ENCODE peak calls at places on chromosomes 2 and 18, in four cellular contexts. M is CD4-positive, CD25-positive, alpha-beta regulatory T cell; W is hepatocyte; J is K562. A is an unnamed sample. For H3K27me3 and H3K4me1, the result is how much of the 10 kb centered on the place peaks cover.

GRCh38 chr2:8682719-8683667 is 1.1 kb downstream of the ID2 start:
- DNase-seq in J (no peak), W (peak), M (peak), A (peak)

GRCh38 chr2:48601349-48601748 is 16.3 kb upstream of the GTF2A1L start:
- DNase-seq in J (peak), M (no peak), W (peak), A (peak)

GRCh38 chr18:42275949-42276730 is 321.1 kb downstream of the PIK3C3 start:
- DNase-seq in M (no peak), W (no peak), J (no peak), A (peak)

GRCh38 chr2:219161097-219161496 is 482 bp upstream of the NHEJ1 start:
- DNase-seq in W (no peak), M (no peak), J (no peak), A (no peak)

GRCh38 chr2:225103737-225104141 is 61.5 kb upstream of the DOCK10 start:
- DNase-seq in M (no peak), J (no peak), W (no peak), A (no peak)

GRCh38 chr2:26173596-26174482 is 951 bp downstream of the GAREM2 start:
- DNase-seq in W (no peak), J (peak), M (no peak), A (no peak)

GRCh38 chr18:30034818-30035217 is 1007.7 kb downstream of the DSC3 start:
- DNase-seq in W (no peak), J (no peak), M (no peak), A (no peak)

GRCh38 chr2:238439093-238439849 is 12.5 kb downstream of the ASB1 start:
- DNase-seq in M (peak), W (no peak), J (no peak), A (no peak)

GRCh38 chr2:19806591-19806990 is 95.2 kb downstream of the TTC32 start:
- DNase-seq in J (no peak), W (no peak), M (no peak), A (no peak)

GRCh38 chr2:118417417-118418125 is 329.3 kb downstream of the INSIG2 start:
- DNase-seq in J (no peak), W (no peak), M (no peak), A (no peak)

GRCh38 chr2:171244970-171245782 is 84.5 kb upstream of the TLK1 start:
- DNase-seq in J (no peak), M (no peak), W (no peak), A (no peak)

GRCh38 chr2:171247741-171248140 is 87.0 kb upstream of the TLK1 start:
- DNase-seq in J (no peak), W (no peak), M (no peak), A (no peak)

GRCh38 chr2:171244466-171244969 is 83.8 kb upstream of the TLK1 start:
- DNase-seq in J (no peak), M (no peak), W (peak), A (no peak)

GRCh38 chr2:171237754-171238505 is 77.2 kb upstream of the TLK1 start:
- DNase-seq in J (no peak), M (no peak), W (no peak), A (no peak)

DNA sequence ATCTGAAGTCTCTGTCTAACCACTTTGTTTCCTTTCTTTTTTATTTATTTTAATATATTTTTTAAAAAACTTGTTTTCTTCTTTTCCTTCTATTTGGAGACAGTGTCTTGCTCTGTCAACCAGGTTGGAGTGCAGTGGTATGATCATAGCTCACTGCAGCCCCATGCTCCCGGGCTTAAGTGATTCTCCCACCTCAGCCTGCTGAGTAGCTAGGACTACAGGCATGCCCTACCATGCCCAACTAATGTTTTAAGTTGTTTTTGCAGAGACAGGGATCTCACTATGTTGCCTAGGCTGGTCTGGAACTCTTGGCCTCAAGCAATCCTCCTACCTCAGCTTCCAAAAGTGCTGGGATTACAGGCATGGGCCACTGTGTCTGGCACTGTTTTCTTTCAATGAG is 81.1 kb upstream of the TLK1 start:
- DNase-seq in M (no peak), J (no peak), W (no peak), A (no peak)
- H3K27me3 ChIP-seq in M (under half), J (under half), W (under half), A (under half)

GRCh38 chr2:102103284-102103683 is 39.3 kb upstream of the IL1R1 start:
- DNase-seq in J (no peak), M (no peak), W (no peak), A (no peak)

GRCh38 chr2:102101097-102101843 is 41.3 kb upstream of the IL1R1 start:
- DNase-seq in M (no peak), W (no peak), J (no peak), A (no peak)

GRCh38 chr2:102103992-102104871 is 38.3 kb upstream of the IL1R1 start:
- DNase-seq in W (peak), M (peak), J (no peak), A (no peak)

GRCh38 chr2:102100371-102101096 is 42.0 kb upstream of the IL1R1 start:
- DNase-seq in M (no peak), W (peak), J (no peak), A (no peak)

DNA sequence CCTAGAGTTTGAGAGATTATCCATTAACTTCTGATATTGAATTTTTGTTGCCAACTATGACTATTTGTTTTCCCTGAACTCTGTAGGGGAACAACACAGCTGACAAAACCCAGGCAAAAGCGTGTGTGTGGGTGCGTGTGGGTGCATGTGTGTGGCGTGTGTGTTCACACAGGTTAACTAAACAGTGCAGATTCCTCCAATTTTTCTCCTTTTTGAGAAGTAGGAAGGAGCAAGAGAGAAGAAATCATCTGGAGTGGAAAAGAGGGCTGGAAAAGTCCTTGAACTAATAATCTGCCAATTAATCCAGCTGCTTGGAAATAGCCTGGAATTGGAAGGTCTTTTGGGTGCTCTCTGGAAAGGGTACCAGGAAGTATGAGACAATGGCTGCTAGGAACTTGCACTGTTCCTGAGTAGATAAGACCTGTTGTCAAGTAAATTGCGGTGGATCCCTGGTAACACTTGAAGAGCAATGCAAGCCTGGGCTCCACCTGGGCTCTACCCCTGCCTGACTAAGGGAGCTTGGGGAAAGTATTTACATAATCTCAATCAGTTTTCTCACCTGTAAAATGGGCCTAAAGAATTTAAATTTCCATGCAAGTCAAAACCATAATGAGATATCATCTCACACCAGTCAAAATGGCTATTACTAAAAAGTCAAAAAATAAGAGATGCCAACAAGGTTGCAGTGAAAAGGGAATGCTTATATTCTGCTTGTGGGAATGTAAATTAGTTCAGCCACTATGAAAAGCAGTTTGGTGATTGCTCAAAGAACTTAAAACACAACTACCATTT is 40.5 kb upstream of the IL1R1 start:
- DNase-seq in M (no peak), J (no peak), W (no peak), A (no peak)
- H3K4me1 ChIP-seq in M (under half), J (under half), W (under half), A (under half)

GRCh38 chr2:104944495-104944894 is 90.6 kb downstream of the POU3F3 start:
- DNase-seq in J (no peak), M (no peak), W (peak), A (peak)

GRCh38 chr2:104945211-104945610 is 91.3 kb downstream of the POU3F3 start:
- DNase-seq in W (no peak), M (no peak), J (no peak), A (no peak)

DNA sequence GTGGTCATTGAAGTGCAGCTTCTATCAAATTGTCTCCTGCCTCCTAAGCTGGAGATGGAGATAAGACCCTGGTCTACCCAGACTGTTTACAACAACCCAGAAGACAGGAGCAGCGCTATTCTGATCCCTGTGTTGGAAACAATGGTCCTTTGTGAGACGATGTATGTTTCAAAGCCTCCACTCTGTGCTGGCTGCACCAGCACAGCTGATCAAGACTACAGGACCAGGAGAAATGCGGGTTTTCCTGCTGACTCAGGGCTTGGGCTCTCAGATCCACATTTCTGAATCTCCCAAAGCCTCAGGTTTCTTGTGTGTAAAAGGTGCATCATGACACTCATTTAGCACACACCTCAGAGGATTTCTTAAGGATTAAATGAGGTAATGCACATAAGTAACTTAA is 92.0 kb downstream of the POU3F3 start:
- DNase-seq in J (no peak), W (no peak), M (no peak), A (no peak)
- H3K27me3 ChIP-seq in J (under half), W (under half), M (under half), A (under half)

DNA sequence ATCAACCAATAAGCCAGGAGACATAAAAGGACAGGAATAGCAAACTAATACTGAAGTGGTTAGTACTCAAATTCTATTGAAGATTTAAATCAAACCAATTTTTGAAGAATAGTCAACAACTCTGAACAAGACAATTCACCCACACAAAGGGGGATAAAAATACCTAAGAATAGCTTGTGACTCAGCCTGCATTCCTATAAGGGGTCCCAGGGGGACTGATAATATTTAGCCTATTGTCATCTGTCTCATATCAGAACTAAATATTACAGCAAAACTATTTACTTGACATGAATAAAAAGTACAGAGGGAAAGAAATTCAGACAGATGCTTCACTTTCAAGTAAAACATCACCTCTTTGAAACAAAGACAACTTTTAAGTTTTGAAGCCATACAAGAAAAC is 7.7 kb downstream of the ITSN2 start:
- DNase-seq in J (no peak), M (no peak), W (no peak), A (no peak)
- H3K4me1 ChIP-seq in J (under half), M (under half), W (under half), A (under half)

GRCh38 chr18:75428490-75428889 is 987 bp upstream of the SMIM21 start:
- DNase-seq in J (no peak), M (no peak), W (no peak), A (no peak)

GRCh38 chr18:75429975-75430374 is 2.5 kb upstream of the SMIM21 start:
- DNase-seq in W (no peak), J (no peak), M (no peak), A (no peak)

GRCh38 chr18:75422341-75422910 is 5.1 kb downstream of the SMIM21 start:
- DNase-seq in J (no peak), M (no peak), W (no peak), A (no peak)

GRCh38 chr18:75433098-75433497 is 5.6 kb upstream of the SMIM21 start:
- DNase-seq in W (no peak), M (no peak), J (no peak), A (no peak)

DNA sequence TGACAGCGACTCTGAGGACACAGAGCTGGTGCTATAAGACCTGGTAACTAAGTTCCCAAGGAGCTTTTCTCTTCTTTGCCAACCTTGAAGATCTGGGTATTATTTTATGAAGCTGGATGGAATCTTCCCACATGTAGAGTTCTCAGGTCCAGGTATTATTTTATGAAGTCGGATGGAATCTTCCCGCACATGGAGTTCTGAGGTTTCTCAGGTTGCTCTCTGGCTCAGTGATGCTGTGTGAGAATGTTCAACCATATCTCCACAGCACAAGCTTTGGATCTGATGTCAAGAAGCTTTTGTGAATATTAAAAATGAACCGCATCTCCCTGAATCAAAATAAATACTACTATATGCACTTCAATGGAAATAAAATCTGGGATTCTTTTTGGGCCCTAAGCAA is at the start of gene SMIM21:
- DNase-seq in J (no peak), W (no peak), M (no peak), A (no peak)
- H3K27me3 ChIP-seq in J (under half), W (under half), M (under half), A (under half)

DNA sequence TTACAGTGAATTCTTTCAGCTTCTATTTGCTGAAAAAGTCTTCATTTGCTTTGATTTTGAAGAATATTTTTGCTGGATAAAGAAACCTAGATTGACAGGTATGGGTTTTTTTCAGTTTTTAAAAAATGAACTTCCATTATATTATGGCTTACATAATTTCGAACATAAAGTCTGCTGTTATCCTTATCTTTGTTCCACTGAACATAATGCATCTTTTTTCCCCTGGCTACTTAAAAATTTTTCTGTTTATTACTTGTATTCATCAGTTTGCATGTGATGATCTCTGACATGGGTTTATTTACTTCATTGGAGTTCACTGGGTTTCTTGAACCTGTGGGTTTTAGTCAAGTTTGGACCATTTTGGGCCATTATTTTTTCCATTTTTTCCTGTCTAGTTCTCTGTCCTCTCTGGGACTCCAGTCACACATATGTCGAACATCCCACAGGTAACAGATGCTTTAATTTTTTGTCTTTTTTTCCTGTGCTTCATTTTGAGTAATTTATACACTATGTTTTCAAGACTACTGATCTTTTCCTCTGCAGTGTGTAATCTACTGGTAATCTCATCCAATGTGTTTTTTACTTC is 33.1 kb downstream of the SEC11C start:
- DNase-seq in J (no peak), M (no peak), W (no peak), A (no peak)
- H3K4me1 ChIP-seq in J (under half), M (under half), W (under half), A (under half)

DNA sequence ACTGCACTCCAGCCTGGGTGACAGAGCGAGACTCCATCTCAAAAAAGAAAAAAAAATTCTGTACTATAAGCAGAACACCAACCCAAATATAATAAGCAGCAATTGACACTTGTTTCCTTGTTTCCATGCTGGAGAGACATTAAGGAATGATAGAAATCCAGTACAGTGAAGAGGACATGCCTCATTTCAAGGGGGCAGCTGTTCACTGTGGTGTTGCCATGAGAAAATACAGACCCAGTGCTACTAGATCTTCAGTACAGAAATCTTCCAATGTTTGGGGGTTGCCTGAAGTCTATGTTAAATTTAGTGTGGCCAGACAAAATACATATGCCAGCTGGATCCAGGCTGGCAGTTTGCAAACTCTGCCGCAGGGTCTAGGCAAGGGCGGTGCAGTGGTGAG is 6.3 kb upstream of the TMSB10 start:
- DNase-seq in W (no peak), M (no peak), J (no peak), A (no peak)
- H3K27me3 ChIP-seq in W (under half), M (under half), J (under half), A (under half)

DNA sequence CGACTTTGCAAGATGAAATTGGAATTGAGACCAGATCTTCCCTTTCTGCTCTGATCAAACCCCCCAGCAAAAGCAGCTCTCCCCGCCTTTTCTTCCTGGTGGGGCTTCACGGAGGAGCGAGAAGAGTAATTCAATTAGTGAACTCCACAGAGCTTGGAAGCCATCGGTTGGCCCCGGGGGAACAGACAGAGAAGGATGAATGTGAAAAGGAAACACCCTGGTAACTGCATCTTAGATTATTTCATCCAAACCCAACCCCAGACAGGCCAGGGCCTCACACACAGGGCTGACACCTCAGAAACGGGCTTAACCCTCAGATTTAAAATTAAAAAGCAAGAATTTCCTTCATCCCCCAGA is 18.3 kb downstream of the SMAD7 start:
- DNase-seq in M (no peak), W (no peak), J (no peak), A (no peak)
- H3K4me1 ChIP-seq in M (half or more), W (half or more), J (half or more), A (half or more)

DNA sequence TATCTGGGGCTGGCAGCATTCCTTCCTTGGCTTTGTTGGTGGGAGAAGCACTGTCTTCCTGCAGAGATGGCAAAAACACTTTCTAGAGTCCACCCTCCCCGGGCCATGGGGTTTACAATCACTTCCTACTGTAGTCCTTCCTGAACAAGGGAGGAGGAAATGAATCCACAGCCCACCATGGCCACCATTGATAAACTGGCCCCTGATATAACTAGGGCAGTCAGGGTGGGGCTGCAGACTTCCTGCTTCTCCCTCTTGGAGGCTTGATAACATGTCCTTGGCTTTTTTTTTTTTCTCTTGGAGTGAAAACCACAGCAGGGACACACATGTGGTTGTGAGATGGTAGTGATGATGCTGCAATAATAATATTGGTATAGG is 437.8 kb downstream of the ZNF521 start:
- DNase-seq in W (no peak), J (no peak), M (no peak), A (no peak)
- H3K27me3 ChIP-seq in W (under half), J (under half), M (under half), A (under half)

DNA sequence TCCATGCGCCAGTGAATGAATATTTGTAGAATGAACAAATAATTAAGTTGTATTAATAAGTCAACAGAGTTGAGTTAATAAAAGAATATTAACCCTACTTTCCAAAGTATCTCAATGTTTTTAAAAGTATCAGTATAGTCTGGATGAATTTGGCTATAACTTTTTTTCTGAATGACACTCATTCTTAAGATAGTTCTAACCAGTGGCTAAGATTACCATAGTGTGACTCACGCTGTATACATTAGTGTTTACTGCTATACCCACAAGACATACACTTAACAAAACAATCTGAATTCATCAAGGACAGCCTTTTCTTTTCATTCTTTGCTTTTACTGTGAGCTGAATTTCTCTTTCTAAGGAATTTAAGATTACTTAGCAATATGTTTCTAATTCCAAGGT is 77.0 kb upstream of the PDE1A start:
- DNase-seq in W (no peak), M (no peak), J (no peak), A (no peak)
- H3K4me1 ChIP-seq in W (under half), M (under half), J (under half), A (under half)